ENCODE peak calls at places on chromosomes 4 and X, in four cellular contexts. L is astrocyte of the spinal cord, G is progenitor cell of endocrine pancreas, M is lung. V is an unnamed sample.

GRCh38 chr4:20825493-20825892 is 125.2 kb downstream of the PACRGL start:
- DNase-seq in L (no peak), G (no peak), M (no peak), V (no peak)

GRCh38 chrX:117839544-117839943 is 277.1 kb downstream of the KLHL13 start:
- DNase-seq in L (no peak), G (no peak), M (no peak), V (no peak)

GRCh38 chrX:18964880-18965279 is 19.0 kb downstream of the PHKA2 start:
- DNase-seq in L (no peak), G (no peak), M (no peak), V (no peak)

GRCh38 chrX:20712811-20713210 is 446.1 kb upstream of the RPS6KA3 start:
- DNase-seq in L (no peak), G (no peak), M (no peak), V (no peak)

GRCh38 chr4:41655177-41655576 is 93.3 kb downstream of the PHOX2B start:
- DNase-seq in L (no peak), G (no peak), M (no peak), V (no peak)

GRCh38 chr4:176753049-176753448 is 39.7 kb downstream of the VEGFC start:
- DNase-seq in L (peak), G (no peak), M (no peak), V (no peak)

GRCh38 chr4:89245459-89245858 is 62.1 kb downstream of the GPRIN3 start:
- DNase-seq in L (no peak), G (no peak), M (no peak), V (no peak)

GRCh38 chr4:54556587-54556986 is 101.2 kb upstream of the KIT start:
- DNase-seq in L (no peak), G (no peak), M (no peak), V (no peak)

GRCh38 chrX:72526534-72527508 is 45.8 kb downstream of the HDAC8 start:
- DNase-seq in L (peak), G (no peak), M (no peak), V (no peak)

GRCh38 chr4:15719506-15719905 is 16.6 kb downstream of the BST1 start:
- DNase-seq in L (no peak), G (no peak), M (peak), V (no peak)

GRCh38 chrX:113892891-113893290 is 691.0 kb upstream of the HTR2C start:
- DNase-seq in L (no peak), G (no peak), M (no peak), V (no peak)

GRCh38 chr4:7189066-7189465 is 3.3 kb upstream of the SORCS2 start:
- DNase-seq in L (no peak), G (no peak), M (no peak), V (no peak)

GRCh38 chr4:2833671-2834000 is 10.0 kb upstream of the ADD1 start:
- DNase-seq in L (no peak), G (no peak), M (no peak), V (no peak)

GRCh38 chrX:137031517-137032377 is 2.0 kb downstream of the GPR101 start:
- DNase-seq in L (peak), G (no peak), M (no peak), V (peak)

GRCh38 chr4:86972997-86973396 is 38.2 kb downstream of the AFF1 start:
- DNase-seq in L (no peak), G (no peak), M (peak), V (no peak)

GRCh38 chr4:175106301-175106700 is 188.1 kb downstream of the ADAM29 start:
- DNase-seq in L (no peak), G (no peak), M (no peak), V (no peak)

GRCh38 chr4:53802500-53802899 is 211.2 kb upstream of the LNX1 start:
- DNase-seq in L (no peak), G (no peak), M (no peak), V (no peak)

GRCh38 chr4:118034061-118034785 is at the start of gene NDST3:
- DNase-seq in L (peak), G (peak), M (peak), V (peak)

GRCh38 chr4:138311771-138312535 is 69.8 kb upstream of the SLC7A11 start:
- DNase-seq in L (no peak), G (no peak), M (no peak), V (no peak)

GRCh38 chr4:166042510-166043055 is 169.5 kb downstream of the TLL1 start:
- DNase-seq in L (no peak), G (no peak), M (no peak), V (no peak)

GRCh38 chrX:119502727-119503483 is 34.7 kb downstream of the SLC25A5 start:
- DNase-seq in L (peak), G (no peak), M (peak), V (no peak)

GRCh38 chr4:53189011-53189410 is 176.8 kb downstream of the SCFD2 start:
- DNase-seq in L (peak), G (no peak), M (no peak), V (no peak)

GRCh38 chr4:42656986-42657792 is at the start of gene ATP8A1:
- DNase-seq in L (peak), G (peak), M (peak), V (peak)

GRCh38 chr4:94976371-94977011 is 218.7 kb downstream of the BMPR1B start:
- DNase-seq in L (peak), G (no peak), M (no peak), V (no peak)

GRCh38 chrX:141468940-141469339 is 115.6 kb downstream of the SPANXA1 start:
- DNase-seq in L (peak), G (no peak), M (no peak), V (no peak)

GRCh38 chrX:13646154-13646549 is 6.8 kb upstream of the TCEANC start:
- DNase-seq in L (peak), G (peak), M (peak), V (peak)

GRCh38 chr4:176547005-176547404 is 227.2 kb downstream of the SPCS3 start:
- DNase-seq in L (peak), G (no peak), M (no peak), V (no peak)

GRCh38 chr4:36235306-36235705 is 9.0 kb downstream of the ARAP2 start:
- DNase-seq in L (no peak), G (no peak), M (no peak), V (no peak)

GRCh38 chrX:45986971-45987370 is 558.2 kb downstream of the ZNF674 start:
- DNase-seq in L (peak), G (no peak), M (no peak), V (no peak)

GRCh38 chr4:8703857-8704495 is 111.4 kb downstream of the CPZ start:
- DNase-seq in L (no peak), G (no peak), M (no peak), V (no peak)

GRCh38 chrX:48613502-48614160 is 16.3 kb downstream of the WDR13 start:
- DNase-seq in L (no peak), G (no peak), M (no peak), V (no peak)

GRCh38 chr4:15144249-15144966 is 142.1 kb downstream of the CPEB2 start:
- DNase-seq in L (no peak), G (no peak), M (no peak), V (no peak)

GRCh38 chr4:177879851-177880250 is 437.6 kb upstream of the AGA start:
- DNase-seq in L (no peak), G (no peak), M (no peak), V (no peak)
- TF ChIP-seq CTCF in L (no peak), G (no peak), M (no peak), V (no peak)

GRCh38 chr4:11416071-11416766 is 12.5 kb downstream of the HS3ST1 start:
- DNase-seq in L (no peak), G (no peak), M (no peak), V (no peak)

GRCh38 chr4:11420327-11420726 is 8.4 kb downstream of the HS3ST1 start:
- DNase-seq in L (no peak), G (no peak), M (no peak), V (no peak)

GRCh38 chr4:11421116-11421515 is 7.6 kb downstream of the HS3ST1 start:
- DNase-seq in L (peak), G (no peak), M (no peak), V (no peak)

GRCh38 chr4:11416767-11417113 is 12.0 kb downstream of the HS3ST1 start:
- DNase-seq in L (no peak), G (no peak), M (no peak), V (no peak)

DNA sequence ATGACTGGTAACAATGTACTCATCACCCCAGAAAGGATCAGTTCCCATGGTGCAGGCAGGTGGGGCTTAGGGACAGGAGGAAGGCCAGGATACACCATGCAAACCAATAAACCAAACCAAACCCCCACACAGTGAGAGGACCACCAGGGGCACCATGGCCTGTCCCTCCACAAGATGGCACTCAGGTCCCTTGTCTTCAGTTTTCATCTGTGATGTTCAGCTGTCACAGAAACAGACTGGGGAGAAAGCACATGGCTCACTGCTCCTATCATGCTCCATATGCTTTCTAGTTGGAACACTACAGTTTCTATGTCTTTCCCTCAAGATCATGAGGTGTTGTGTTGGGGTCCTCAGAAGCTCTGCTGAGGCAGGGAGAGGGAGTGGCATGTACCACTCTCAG is 10.1 kb downstream of the HS3ST1 start:
- DNase-seq in L (no peak), G (no peak), M (no peak), V (no peak)
- TF ChIP-seq CTCF in L (peak), G (no peak), M (no peak), V (no peak)

DNA sequence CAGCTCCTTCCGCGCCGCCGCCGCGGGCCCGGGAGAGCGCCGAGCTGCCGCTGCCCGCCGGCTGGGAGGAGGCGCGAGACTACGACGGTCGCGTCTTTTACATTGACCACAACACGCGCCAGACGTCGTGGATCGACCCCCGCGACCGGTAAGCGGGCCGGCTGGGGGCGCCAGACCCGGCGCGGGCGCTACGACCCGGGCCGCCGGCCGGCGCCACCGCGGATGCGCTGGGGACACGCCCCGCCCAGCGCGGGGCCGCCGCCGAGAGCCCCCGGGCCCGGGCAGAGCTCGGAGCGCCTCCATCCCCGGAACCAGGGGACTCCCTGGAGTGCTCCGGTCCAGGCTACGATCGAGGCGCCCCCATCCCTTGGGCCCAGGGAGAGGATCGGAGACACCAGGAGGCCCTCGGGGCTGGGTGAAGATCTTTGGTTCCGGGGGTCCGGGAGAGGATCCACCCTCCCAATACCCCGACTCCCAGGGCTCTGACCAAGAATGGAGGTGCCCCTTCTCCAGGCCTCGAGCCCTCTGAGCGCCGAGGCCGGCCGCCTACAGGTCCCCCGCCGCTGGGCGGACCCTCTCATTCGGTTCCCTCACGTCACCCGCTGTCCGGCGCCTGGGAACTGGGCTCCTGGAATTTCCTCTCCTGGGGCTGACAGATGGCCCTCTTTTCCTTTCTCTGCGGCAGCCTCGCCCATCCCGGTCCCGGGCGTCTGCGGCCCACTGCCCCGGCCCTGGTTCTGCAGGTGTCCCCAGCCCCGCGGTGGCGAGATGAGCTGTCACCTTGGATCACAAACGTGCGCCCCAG is 48.8 kb downstream of the CLDN34 start:
- DNase-seq in L (no peak), G (peak), M (no peak), V (peak)
- TF ChIP-seq CTCF in L (no peak), G (peak), M (no peak), V (no peak)

GRCh38 chr4:142493255-142493976 is 352.7 kb downstream of the INPP4B start:
- DNase-seq in L (peak), G (no peak), M (no peak), V (no peak)
- TF ChIP-seq CTCF in L (no peak), G (no peak), M (no peak), V (no peak)

DNA sequence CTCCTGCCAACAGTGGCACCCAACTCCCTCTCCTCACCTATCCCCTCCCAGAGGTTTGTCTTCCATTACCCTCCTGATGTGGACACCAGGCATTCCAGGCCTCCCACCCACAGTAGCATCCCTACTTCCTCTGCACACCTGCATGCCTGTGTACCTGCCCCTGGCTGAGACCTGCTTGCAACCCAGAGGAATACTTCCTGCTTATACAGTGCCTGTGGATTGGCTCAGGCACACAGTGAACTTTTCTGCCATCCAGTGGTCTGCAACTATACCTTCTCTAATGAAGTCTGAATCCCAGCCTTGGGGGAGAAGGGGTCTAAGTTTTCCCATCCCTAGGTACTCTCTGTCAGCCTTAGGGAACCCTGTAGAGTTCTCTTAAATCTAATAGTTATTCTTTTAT is 169.9 kb downstream of the IQCM start:
- DNase-seq in L (no peak), G (no peak), M (no peak), V (no peak)
- TF ChIP-seq CTCF in L (no peak), G (peak), M (no peak), V (no peak)

GRCh38 chr4:1812720-1813119 is 19.6 kb downstream of the FGFR3 start:
- DNase-seq in L (no peak), G (no peak), M (no peak), V (no peak)

GRCh38 chr4:1814453-1814852 is 21.4 kb downstream of the FGFR3 start:
- DNase-seq in L (no peak), G (no peak), M (no peak), V (no peak)

GRCh38 chr4:1813231-1813630 is 20.1 kb downstream of the FGFR3 start:
- DNase-seq in L (no peak), G (no peak), M (no peak), V (no peak)

GRCh38 chr4:1815096-1815996 is 22.3 kb downstream of the FGFR3 start:
- DNase-seq in L (no peak), G (no peak), M (no peak), V (no peak)

DNA sequence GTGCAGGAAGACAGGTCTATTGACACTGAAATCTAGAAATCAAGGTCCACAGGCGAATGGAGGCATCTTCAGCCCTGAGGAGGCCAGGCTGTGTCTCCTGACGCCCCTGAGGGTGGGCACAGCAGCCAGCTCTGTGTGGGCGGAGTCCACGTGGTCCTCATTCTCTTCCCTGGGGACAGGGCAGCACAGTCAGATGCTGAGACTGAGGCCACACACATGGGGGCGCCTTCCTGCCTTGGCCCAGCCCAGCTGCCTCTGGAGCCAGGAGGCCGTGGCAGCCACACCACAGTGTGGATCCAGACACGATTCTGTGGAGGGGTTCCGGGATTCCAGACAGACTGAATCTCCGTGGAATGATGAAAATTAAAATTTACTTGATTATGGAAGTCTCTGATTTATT is 20.8 kb downstream of the FGFR3 start:
- DNase-seq in L (no peak), G (no peak), M (no peak), V (no peak)
- TF ChIP-seq CTCF in L (peak), G (no peak), M (no peak), V (no peak)

DNA sequence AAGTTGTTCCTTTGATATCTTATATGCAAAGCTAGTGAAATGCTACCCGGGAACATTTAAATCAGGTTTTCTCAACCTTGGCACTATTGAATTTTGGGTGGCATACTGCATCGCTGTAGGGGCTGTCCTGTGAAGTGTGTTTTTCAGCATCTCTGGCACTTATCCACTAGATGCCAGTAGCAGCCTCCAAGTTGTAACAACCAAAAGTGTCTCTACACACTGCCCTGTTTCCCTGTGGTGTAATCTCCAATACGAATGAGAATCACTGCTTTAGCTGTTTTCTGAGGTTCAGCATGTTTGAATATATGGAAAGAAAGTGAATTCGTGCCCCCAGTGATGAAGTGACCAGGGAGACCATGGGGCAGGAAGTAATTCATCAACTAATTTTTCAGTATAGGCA is 551.6 kb upstream of the PRKX start:
- DNase-seq in L (no peak), G (no peak), M (no peak), V (no peak)
- TF ChIP-seq CTCF in L (no peak), G (no peak), M (no peak), V (no peak)

DNA sequence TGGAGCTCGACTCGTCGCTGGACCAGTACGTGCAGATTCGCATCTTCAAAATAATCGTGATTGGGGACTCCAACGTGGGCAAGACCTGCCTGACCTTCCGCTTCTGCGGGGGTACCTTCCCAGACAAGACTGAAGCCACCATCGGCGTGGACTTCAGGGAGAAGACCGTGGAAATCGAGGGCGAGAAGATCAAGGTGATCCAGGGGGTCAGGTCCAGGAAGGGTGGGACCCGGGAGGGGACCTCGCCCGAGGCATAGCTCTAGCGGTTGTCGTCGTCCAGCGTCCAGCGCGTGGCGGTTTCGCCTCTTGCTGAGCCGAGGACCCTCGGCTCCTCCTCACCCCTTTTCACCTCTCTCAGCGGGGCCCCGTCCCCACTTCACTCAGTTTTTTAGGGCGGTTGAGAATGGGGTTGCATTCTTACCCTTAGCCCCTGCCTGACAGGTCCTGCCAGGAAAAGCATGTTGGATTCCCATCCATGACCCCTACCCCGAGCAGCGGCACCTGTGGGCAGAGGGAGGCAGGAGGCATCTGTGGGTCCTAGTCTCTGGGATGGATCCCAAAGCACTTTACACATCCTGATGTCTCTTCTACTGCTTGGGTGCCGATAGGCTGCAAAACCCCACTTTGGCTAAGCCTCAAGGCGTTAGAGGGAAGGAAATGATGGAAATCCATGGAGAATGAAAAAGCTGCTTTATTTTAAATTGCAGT is 519 bp downstream of the RAB33A start:
- DNase-seq in L (no peak), G (no peak), M (no peak), V (no peak)
- TF ChIP-seq CTCF in L (no peak), G (no peak), M (no peak), V (no peak)

V was measured in neural crest cell.